ENCODE peak calls at places on chromosome 14, in seven cellular contexts. A, P, N, B, I, H and M are unnamed samples.

GRCh38 chr14:37590096-37590809 is 4.8 kb downstream of the FOXA1 start:
- DNase-seq in A (no peak), P (no peak), N (no peak), B (no peak), I (no peak), H (no peak), M (no peak)

GRCh38 chr14:26138764-26139445 is 458.9 kb downstream of the NOVA1 start:
- DNase-seq in A (peak), P (no peak), N (no peak), B (no peak), I (no peak), H (no peak), M (no peak)

GRCh38 chr14:33617154-33617553 is 333.7 kb downstream of the EGLN3 start:
- DNase-seq in A (peak), P (no peak), N (no peak), B (no peak), I (no peak), H (no peak), M (peak)

GRCh38 chr14:21915814-21916213 is 242.2 kb upstream of the OR4E1 start:
- DNase-seq in A (no peak), P (peak), N (no peak), B (no peak), I (peak), H (no peak), M (peak)

GRCh38 chr14:23020143-23021128 is 10.5 kb upstream of the C14orf93 start:
- DNase-seq in A (no peak), P (no peak), N (no peak), B (no peak), I (no peak), H (no peak), M (no peak)

GRCh38 chr14:47966411-47966810 is 291.0 kb upstream of the MDGA2 start:
- DNase-seq in A (no peak), P (no peak), N (no peak), B (no peak), I (no peak), H (no peak), M (no peak)

GRCh38 chr14:29865299-29865698 is 62.3 kb downstream of the PRKD1 start:
- DNase-seq in A (peak), P (no peak), N (no peak), B (no peak), I (no peak), H (no peak), M (no peak)

GRCh38 chr14:30790827-30791226 is 83.5 kb upstream of the COCH start:
- DNase-seq in A (peak), P (no peak), N (no peak), B (no peak), I (no peak), H (no peak), M (no peak)

GRCh38 chr14:95518045-95518751 is 1.7 kb upstream of the SYNE3 start:
- DNase-seq in A (peak), P (no peak), N (peak), B (no peak), I (no peak), H (no peak), M (no peak)

GRCh38 chr14:23186913-23187654 is 3.6 kb upstream of the SLC7A8 start:
- DNase-seq in A (peak), P (peak), N (no peak), B (peak), I (no peak), H (peak), M (peak)

GRCh38 chr14:68710776-68711175 is 82.1 kb downstream of the ZFP36L1 start:
- DNase-seq in A (no peak), P (no peak), N (no peak), B (no peak), I (no peak), H (no peak), M (no peak)

GRCh38 chr14:91372680-91373495 is 44.7 kb downstream of the CCDC88C start:
- DNase-seq in A (no peak), P (no peak), N (no peak), B (peak), I (no peak), H (no peak), M (no peak)

GRCh38 chr14:68548194-68549056 is 244.4 kb downstream of the ZFP36L1 start:
- DNase-seq in A (peak), P (no peak), N (peak), B (no peak), I (peak), H (no peak), M (peak)

GRCh38 chr14:22737052-22737451 is 29.4 kb upstream of the OXA1L start:
- DNase-seq in A (no peak), P (no peak), N (no peak), B (no peak), I (no peak), H (no peak), M (no peak)

GRCh38 chr14:81728447-81728846 is 194.8 kb upstream of the SEL1L start:
- DNase-seq in A (no peak), P (no peak), N (no peak), B (no peak), I (no peak), H (no peak), M (no peak)

GRCh38 chr14:22557846-22558220 is 31.2 kb downstream of the DAD1 start:
- DNase-seq in A (no peak), P (no peak), N (no peak), B (peak), I (no peak), H (no peak), M (no peak)

GRCh38 chr14:101444116-101444515 is 117.2 kb upstream of the DIO3 start:
- DNase-seq in A (peak), P (no peak), N (no peak), B (no peak), I (no peak), H (no peak), M (peak)

GRCh38 chr14:102605026-102605425 is 12.6 kb downstream of the RCOR1 start:
- DNase-seq in A (no peak), P (no peak), N (peak), B (no peak), I (no peak), H (no peak), M (peak)

GRCh38 chr14:100865682-100866591 is 37.6 kb downstream of the RTL1 start:
- DNase-seq in A (no peak), P (no peak), N (peak), B (no peak), I (no peak), H (no peak), M (no peak)

GRCh38 chr14:105169776-105170655 is 1.4 kb upstream of the JAG2 start:
- DNase-seq in A (no peak), P (no peak), N (no peak), B (peak), I (no peak), H (no peak), M (no peak)

GRCh38 chr14:22630486-22630885 is 13.7 kb downstream of the OR6J1 start:
- DNase-seq in A (peak), P (no peak), N (no peak), B (no peak), I (no peak), H (no peak), M (no peak)

GRCh38 chr14:104016873-104017650 is 68.4 kb upstream of the ASPG start:
- DNase-seq in A (peak), P (no peak), N (no peak), B (no peak), I (no peak), H (no peak), M (no peak)

GRCh38 chr14:56004807-56005579 is 113.2 kb upstream of the PELI2 start:
- DNase-seq in A (peak), P (no peak), N (no peak), B (peak), I (peak), H (no peak), M (no peak)

GRCh38 chr14:100709252-100709955 is 17.3 kb upstream of the DLK1 start:
- DNase-seq in A (peak), P (no peak), N (no peak), B (no peak), I (no peak), H (no peak), M (no peak)

GRCh38 chr14:67393689-67394088 is 18.3 kb downstream of the PLEK2 start:
- DNase-seq in A (no peak), P (no peak), N (no peak), B (no peak), I (no peak), H (no peak), M (no peak)

GRCh38 chr14:61322799-61323290 is 1.5 kb downstream of the PRKCH start:
- DNase-seq in A (peak), P (no peak), N (no peak), B (no peak), I (no peak), H (no peak), M (peak)

GRCh38 chr14:22900088-22900799 is 17.2 kb downstream of the REM2 start:
- DNase-seq in A (peak), P (peak), N (no peak), B (peak), I (peak), H (peak), M (peak)

GRCh38 chr14:57486767-57487379 is 6.8 kb downstream of the CCDC198 start:
- DNase-seq in A (peak), P (peak), N (no peak), B (peak), I (no peak), H (peak), M (peak)

GRCh38 chr14:21025374-21026151 is 702 bp upstream of the NDRG2 start:
- DNase-seq in A (no peak), P (no peak), N (peak), B (no peak), I (peak), H (no peak), M (no peak)

GRCh38 chr14:55414551-55414950 is 2.9 kb upstream of the ATG14 start:
- DNase-seq in A (no peak), P (no peak), N (no peak), B (no peak), I (no peak), H (no peak), M (no peak)

GRCh38 chr14:77027538-77028383 is 747 bp downstream of the IRF2BPL start:
- DNase-seq in A (peak), P (no peak), N (peak), B (peak), I (peak), H (peak), M (no peak)

GRCh38 chr14:90828642-90829487 is 12.6 kb upstream of the TTC7B start:
- DNase-seq in A (no peak), P (no peak), N (no peak), B (no peak), I (no peak), H (no peak), M (no peak)

GRCh38 chr14:97366400-97366799 is 569.2 kb downstream of the VRK1 start:
- DNase-seq in A (no peak), P (no peak), N (no peak), B (no peak), I (no peak), H (no peak), M (no peak)

GRCh38 chr14:66827182-66827581 is 319.2 kb downstream of the GPHN start:
- DNase-seq in A (no peak), P (no peak), N (no peak), B (no peak), I (no peak), H (no peak), M (no peak)

GRCh38 chr14:55430024-55430690 is 10.3 kb downstream of the TBPL2 start:
- DNase-seq in A (peak), P (peak), N (no peak), B (peak), I (peak), H (peak), M (peak)

GRCh38 chr14:91714805-91715204 is 17.1 kb downstream of the CATSPERB start:
- DNase-seq in A (no peak), P (no peak), N (no peak), B (no peak), I (no peak), H (no peak), M (no peak)

GRCh38 chr14:95392841-95393240 is 73.1 kb upstream of the CLMN start:
- DNase-seq in A (no peak), P (no peak), N (no peak), B (no peak), I (no peak), H (no peak), M (no peak)

DNA sequence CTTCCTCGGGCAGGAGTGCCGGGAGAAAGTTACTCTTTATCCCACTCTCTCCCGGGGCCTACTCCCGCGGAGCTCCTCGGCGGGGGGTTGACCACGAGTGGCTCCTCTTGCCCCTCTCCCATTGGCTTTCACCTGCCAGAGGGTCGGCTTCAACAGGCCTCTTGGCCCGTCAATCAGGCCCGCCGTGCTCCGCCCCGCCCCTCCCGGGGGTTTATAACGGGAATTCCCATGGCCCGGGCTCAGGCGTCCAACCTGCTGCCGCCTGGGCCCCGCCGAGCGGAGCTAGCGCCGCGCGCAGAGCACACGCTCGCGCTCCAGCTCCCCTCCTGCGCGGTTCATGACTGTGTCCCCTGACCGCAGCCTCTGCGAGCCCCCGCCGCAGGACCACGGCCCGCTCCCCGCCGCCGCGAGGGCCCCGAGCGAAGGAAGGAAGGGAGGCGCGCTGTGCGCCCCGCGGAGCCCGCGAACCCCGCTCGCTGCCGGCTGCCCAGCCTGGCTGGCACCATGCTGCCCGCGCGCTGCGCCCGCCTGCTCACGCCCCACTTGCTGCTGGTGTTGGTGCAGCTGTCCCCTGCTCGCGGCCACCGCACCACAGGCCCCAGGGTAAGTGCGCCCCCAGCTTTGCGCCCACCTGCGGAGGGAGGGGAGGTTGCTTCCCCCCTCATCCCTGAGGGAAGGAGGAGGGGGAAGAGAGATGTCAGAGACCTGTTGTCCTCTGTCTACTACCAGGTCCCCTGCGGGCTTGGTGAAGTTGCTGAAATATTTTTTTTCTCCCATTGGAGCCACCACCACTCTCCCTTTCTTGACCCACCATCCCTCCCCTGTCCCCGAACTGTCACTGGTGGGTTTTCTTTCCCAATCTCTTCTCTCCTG is at the start of gene SMOC1:
- DNase-seq in A (peak), P (peak), N (no peak), B (no peak), I (peak), H (peak), M (peak)
- H3K27ac ChIP-seq in A (no peak), P (peak), N (no peak), B (no peak), I (no peak), H (no peak), M (no peak)

DNA sequence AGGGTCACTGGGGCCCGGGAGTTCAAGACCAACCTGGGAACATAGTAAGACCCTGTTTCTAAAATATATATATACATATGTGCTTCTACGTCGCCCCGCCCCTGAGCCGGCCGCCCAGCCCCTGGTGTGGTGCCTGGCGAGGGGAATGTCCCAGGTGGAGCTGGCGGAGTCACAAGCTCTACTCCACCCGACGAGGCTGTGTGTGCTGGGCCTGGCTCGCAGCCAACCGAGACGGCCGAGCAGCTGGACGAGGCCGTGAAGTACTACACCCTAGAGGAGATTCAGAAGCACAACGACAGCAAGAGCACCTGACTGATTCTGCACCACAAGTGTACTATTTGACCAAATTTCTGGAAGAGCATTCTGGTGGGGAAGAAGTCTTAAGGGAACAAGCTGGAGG is 22.1 kb upstream of the ITPK1 start:
- DNase-seq in A (no peak), P (peak), N (no peak), B (peak), I (peak), H (peak), M (no peak)
- TF ChIP-seq CTCF in A (peak), P (peak), N (no peak), B (no peak), I (peak), H (peak), M (no peak)

DNA sequence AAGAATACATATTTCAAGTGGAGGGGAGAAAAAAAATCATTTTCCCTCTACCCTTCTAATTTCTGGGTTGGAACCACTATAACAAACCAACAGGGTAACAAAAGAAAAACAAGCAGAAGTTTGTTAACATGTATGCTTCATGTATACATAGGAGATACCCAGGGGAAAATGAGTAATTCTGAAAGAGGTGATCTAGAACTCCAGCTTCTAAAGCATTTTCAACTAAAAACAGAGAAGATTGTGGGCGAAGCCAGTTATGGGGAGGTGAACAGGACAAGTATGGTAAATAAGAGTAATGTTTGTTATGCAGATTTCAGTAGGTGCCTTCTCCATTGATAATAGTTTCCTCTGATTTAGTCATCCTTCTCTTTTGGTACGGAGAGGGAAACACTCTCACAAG is 16.7 kb downstream of the FNTB start:
- DNase-seq in A (no peak), P (no peak), N (no peak), B (no peak), I (no peak), H (no peak), M (no peak)
- H3K27ac ChIP-seq in A (no peak), P (no peak), N (no peak), B (no peak), I (no peak), H (no peak), M (no peak)

GRCh38 chr14:83217492-83217891 is 1683.8 kb upstream of the SEL1L start:
- DNase-seq in A (peak), P (no peak), N (peak), B (no peak), I (peak), H (no peak), M (no peak)
- TF ChIP-seq CTCF in A (peak), P (no peak), N (no peak), B (no peak), I (no peak), H (no peak), M (no peak)

GRCh38 chr14:74084277-74085046 is at the start of the genes ALDH6A1 and LIN52:
- DNase-seq in A (peak), P (peak), N (peak), B (peak), I (peak), H (peak), M (peak)

GRCh38 chr14:74083161-74083560 is 1.1 kb downstream of the ALDH6A1 start:
- DNase-seq in A (no peak), P (no peak), N (no peak), B (no peak), I (no peak), H (no peak), M (no peak)

GRCh38 chr14:74085047-74085637 is 386 bp downstream of the LIN52 start:
- DNase-seq in A (peak), P (peak), N (no peak), B (peak), I (no peak), H (no peak), M (peak)

GRCh38 chr14:74085828-74086227 is 1.1 kb downstream of the LIN52 start:
- DNase-seq in A (no peak), P (no peak), N (no peak), B (peak), I (no peak), H (no peak), M (no peak)

DNA sequence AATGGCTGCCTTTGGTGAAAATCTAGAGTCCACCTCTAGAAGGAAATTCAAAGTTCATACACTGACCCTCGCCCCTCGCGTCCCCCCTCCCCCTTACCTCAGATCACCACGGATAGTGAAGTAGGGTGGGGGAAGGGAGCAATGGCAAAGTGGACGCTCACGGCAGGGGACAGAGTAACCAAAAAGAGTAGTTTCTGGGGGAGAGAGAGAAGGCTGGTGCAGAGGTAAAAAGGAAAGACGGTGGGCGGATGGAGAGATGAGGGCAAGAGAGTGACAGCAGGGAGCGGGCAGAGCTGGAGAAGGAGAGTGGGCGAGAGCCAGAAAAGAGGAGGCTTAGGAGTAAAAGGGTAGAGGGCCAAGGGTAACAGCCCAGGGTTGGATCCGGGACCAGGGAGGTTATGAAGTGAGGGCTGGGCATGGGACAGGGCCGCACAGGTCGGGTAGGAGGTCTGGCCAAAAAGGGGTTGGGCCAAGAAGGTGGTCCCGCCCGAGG is 423 bp downstream of the ALDH6A1 start:
- DNase-seq in A (no peak), P (peak), N (peak), B (peak), I (no peak), H (no peak), M (no peak)
- H3K27ac ChIP-seq in A (peak), P (peak), N (peak), B (no peak), I (peak), H (peak), M (peak)

GRCh38 chr14:45204241-45204640 is 48.8 kb downstream of the MIS18BP1 start:
- DNase-seq in A (no peak), P (no peak), N (no peak), B (no peak), I (no peak), H (no peak), M (no peak)

GRCh38 chr14:45198551-45198950 is 54.5 kb downstream of the MIS18BP1 start:
- DNase-seq in A (peak), P (no peak), N (no peak), B (no peak), I (no peak), H (no peak), M (peak)

GRCh38 chr14:45199246-45199645 is 53.8 kb downstream of the MIS18BP1 start:
- DNase-seq in A (peak), P (no peak), N (no peak), B (no peak), I (no peak), H (no peak), M (no peak)

GRCh38 chr14:45201908-45202307 is 51.1 kb downstream of the MIS18BP1 start:
- DNase-seq in A (peak), P (peak), N (no peak), B (peak), I (no peak), H (peak), M (no peak)
- TF ChIP-seq CTCF in A (no peak), P (peak), N (no peak), B (peak), I (peak), H (peak), M (no peak)

GRCh38 chr14:34933301-34933700 is 49.5 kb upstream of the SRP54 start:
- DNase-seq in A (peak), P (no peak), N (no peak), B (no peak), I (no peak), H (no peak), M (no peak)

GRCh38 chr14:34926552-34926951 is 51.4 kb upstream of the BAZ1A start:
- DNase-seq in A (peak), P (no peak), N (no peak), B (no peak), I (no peak), H (no peak), M (peak)

GRCh38 chr14:34931206-34931605 is 51.6 kb upstream of the SRP54 start:
- DNase-seq in A (no peak), P (no peak), N (no peak), B (peak), I (peak), H (no peak), M (no peak)

GRCh38 chr14:34935552-34935951 is 47.2 kb upstream of the SRP54 start:
- DNase-seq in A (no peak), P (peak), N (no peak), B (no peak), I (no peak), H (no peak), M (no peak)

GRCh38 chr14:34930591-34931069 is 52.2 kb upstream of the SRP54 start:
- DNase-seq in A (no peak), P (no peak), N (no peak), B (peak), I (no peak), H (no peak), M (no peak)
- H3K27ac ChIP-seq in A (no peak), P (no peak), N (peak), B (peak), I (peak), H (no peak), M (no peak)